ENCODE peak calls at places on chromosome 17, in seven cellular contexts. X, B, A, J, P, O and L are unnamed samples.

GRCh38 chr17:78664476-78665384 is 87.5 kb upstream of the DNAH17 start:
- DNase-seq in X (no peak), B (no peak), A (no peak), J (no peak), P (peak), O (no peak), L (no peak)

GRCh38 chr17:20935740-20936139 is 107.1 kb downstream of the USP22 start:
- DNase-seq in X (no peak), B (no peak), A (peak), J (no peak), P (no peak), O (no peak), L (peak)

GRCh38 chr17:77840156-77840555 is 118.3 kb upstream of the TNRC6C start:
- DNase-seq in X (no peak), B (no peak), A (no peak), J (no peak), P (peak), O (no peak), L (no peak)

GRCh38 chr17:2364132-2365116 is 27.1 kb downstream of the SGSM2 start:
- DNase-seq in X (no peak), B (no peak), A (no peak), J (no peak), P (peak), O (no peak), L (no peak)

GRCh38 chr17:77323413-77324171 is 182.8 kb downstream of the SEC14L1 start:
- DNase-seq in X (no peak), B (no peak), A (no peak), J (no peak), P (peak), O (no peak), L (no peak)

GRCh38 chr17:57206928-57207327 is 49.4 kb upstream of the MSI2 start:
- DNase-seq in X (no peak), B (no peak), A (no peak), J (no peak), P (no peak), O (no peak), L (no peak)

GRCh38 chr17:5695480-5695879 is 111.2 kb upstream of the NLRP1 start:
- DNase-seq in X (no peak), B (no peak), A (no peak), J (no peak), P (no peak), O (no peak), L (no peak)

GRCh38 chr17:39210093-39210434 is 10.0 kb downstream of the RPL19 start:
- DNase-seq in X (no peak), B (no peak), A (no peak), J (no peak), P (no peak), O (no peak), L (no peak)

GRCh38 chr17:59547131-59547915 is 18.1 kb upstream of the DHX40 start:
- DNase-seq in X (no peak), B (no peak), A (no peak), J (no peak), P (no peak), O (no peak), L (no peak)

GRCh38 chr17:74408262-74408661 is 23.6 kb upstream of the GPRC5C start:
- DNase-seq in X (no peak), B (no peak), A (peak), J (no peak), P (no peak), O (no peak), L (no peak)

GRCh38 chr17:76911299-76912007 is 43.2 kb downstream of the MGAT5B start:
- DNase-seq in X (no peak), B (peak), A (no peak), J (no peak), P (no peak), O (no peak), L (no peak)

GRCh38 chr17:58172369-58173071 is 5.7 kb downstream of the OR4D2 start:
- DNase-seq in X (no peak), B (peak), A (peak), J (peak), P (no peak), O (no peak), L (no peak)

GRCh38 chr17:63498621-63499195 is 21.8 kb downstream of the ACE start:
- DNase-seq in X (no peak), B (no peak), A (peak), J (no peak), P (no peak), O (no peak), L (peak)

GRCh38 chr17:48003686-48004120 is 32.8 kb downstream of the CDK5RAP3 start:
- DNase-seq in X (no peak), B (peak), A (no peak), J (no peak), P (no peak), O (no peak), L (no peak)

GRCh38 chr17:73371285-73371684 is 59.5 kb upstream of the CDC42EP4 start:
- DNase-seq in X (no peak), B (no peak), A (peak), J (no peak), P (no peak), O (no peak), L (peak)

GRCh38 chr17:9951803-9952202 is 46.7 kb upstream of the RCVRN start:
- DNase-seq in X (no peak), B (no peak), A (no peak), J (no peak), P (peak), O (no peak), L (no peak)

GRCh38 chr17:64164592-64165285 is 34.8 kb upstream of the ERN1 start:
- DNase-seq in X (no peak), B (no peak), A (no peak), J (no peak), P (no peak), O (no peak), L (no peak)

GRCh38 chr17:29120439-29120838 is 59.8 kb downstream of the MYO18A start:
- DNase-seq in X (no peak), B (no peak), A (no peak), J (no peak), P (no peak), O (no peak), L (no peak)

GRCh38 chr17:73402466-73402865 is 90.7 kb upstream of the CDC42EP4 start:
- DNase-seq in X (no peak), B (no peak), A (no peak), J (no peak), P (no peak), O (no peak), L (no peak)

GRCh38 chr17:17391575-17392370 is 85.0 kb upstream of the MED9 start:
- DNase-seq in X (no peak), B (no peak), A (no peak), J (peak), P (no peak), O (peak), L (no peak)

GRCh38 chr17:36463916-36464764 is 22.3 kb upstream of the ZNHIT3 start:
- DNase-seq in X (no peak), B (peak), A (peak), J (no peak), P (peak), O (no peak), L (no peak)

GRCh38 chr17:8103549-8103948 is 14.8 kb downstream of the ALOXE3 start:
- DNase-seq in X (no peak), B (no peak), A (peak), J (no peak), P (no peak), O (no peak), L (no peak)

GRCh38 chr17:73210002-73210678 is 17.3 kb downstream of the COG1 start:
- DNase-seq in X (no peak), B (no peak), A (peak), J (no peak), P (no peak), O (no peak), L (no peak)

GRCh38 chr17:5584971-5585794 is 874 bp upstream of the NLRP1 start:
- DNase-seq in X (no peak), B (no peak), A (peak), J (no peak), P (no peak), O (no peak), L (peak)

GRCh38 chr17:82152556-82153294 is 54.7 kb upstream of the FASN start:
- DNase-seq in X (no peak), B (no peak), A (no peak), J (no peak), P (no peak), O (no peak), L (no peak)

GRCh38 chr17:37708616-37709212 is 36.1 kb downstream of the HNF1B start:
- DNase-seq in X (no peak), B (no peak), A (peak), J (no peak), P (no peak), O (no peak), L (no peak)